ENCODE peak calls at places on chromosomes 11 and 22, in seven cellular contexts. C is neuronal stem cell, Y is H9, R is mesendoderm, L is IMR-90, E is trophoblast cell, Q is H1. P is an unnamed sample. For H3K4me1, the result is how much of the 10 kb centered on the place peaks cover.

GRCh38 chr11:93113824-93114223 is 84.0 kb downstream of the SLC36A4 start:
- DNase-seq in Y (peak), C (no peak), E (no peak), R (peak), Q (peak), L (no peak), P (no peak)

GRCh38 chr11:44627911-44628729 is 62.7 kb downstream of the CD82 start:
- DNase-seq in R (no peak), Q (no peak), E (no peak), Y (peak), L (peak), C (no peak), P (peak)

GRCh38 chr11:8055111-8055835 is 25.7 kb upstream of the TUB start:
- DNase-seq in Y (peak), C (no peak), R (peak), E (no peak), Q (peak), L (no peak), P (no peak)

GRCh38 chr22:37501610-37502341 is 15.6 kb upstream of the MFNG start:
- DNase-seq in C (no peak), L (peak), R (peak), Y (no peak), Q (no peak), E (no peak), P (peak)

GRCh38 chr11:86435711-86436110 is 61.0 kb downstream of the CCDC81 start:
- DNase-seq in Y (no peak), R (no peak), E (peak), L (no peak), C (no peak), Q (no peak), P (no peak)

GRCh38 chr11:19577849-19578619 is 134.6 kb upstream of the NAV2 start:
- DNase-seq in Y (no peak), R (no peak), C (no peak), E (no peak), Q (no peak), L (peak), P (peak)

GRCh38 chr22:24170189-24170588 is 11.1 kb upstream of the SUSD2 start:
- DNase-seq in C (no peak), Q (no peak), E (peak), Y (no peak), R (no peak), L (no peak), P (no peak)

GRCh38 chr11:118899706-118900360 is 16.1 kb downstream of the CXCR5 start:
- DNase-seq in R (no peak), Q (no peak), L (no peak), C (no peak), Y (no peak), E (no peak), P (no peak)

GRCh38 chr11:76237914-76238313 is 31.6 kb upstream of the WNT11 start:
- DNase-seq in E (peak), C (no peak), Q (no peak), R (peak), L (peak), Y (peak), P (peak)

GRCh38 chr11:76235233-76236091 is 29.2 kb upstream of the WNT11 start:
- DNase-seq in Q (peak), L (peak), C (peak), E (peak), R (peak), Y (peak), P (peak)

GRCh38 chr11:76238551-76238950 is 32.2 kb upstream of the WNT11 start:
- DNase-seq in L (no peak), R (peak), Q (no peak), E (no peak), Y (no peak), C (no peak), P (no peak)

GRCh38 chr11:76236092-76237026 is 30.1 kb upstream of the WNT11 start:
- DNase-seq in Y (peak), Q (peak), E (peak), C (no peak), L (peak), R (peak), P (peak)

GRCh38 chr11:76237041-76237649 is 30.8 kb upstream of the WNT11 start:
- DNase-seq in C (no peak), R (no peak), L (no peak), E (peak), Y (no peak), Q (no peak), P (peak)
- H3K4me2 ChIP-seq in C (no peak), R (no peak), L (no peak), E (no peak), Y (peak), Q (peak), P (no peak)

DNA sequence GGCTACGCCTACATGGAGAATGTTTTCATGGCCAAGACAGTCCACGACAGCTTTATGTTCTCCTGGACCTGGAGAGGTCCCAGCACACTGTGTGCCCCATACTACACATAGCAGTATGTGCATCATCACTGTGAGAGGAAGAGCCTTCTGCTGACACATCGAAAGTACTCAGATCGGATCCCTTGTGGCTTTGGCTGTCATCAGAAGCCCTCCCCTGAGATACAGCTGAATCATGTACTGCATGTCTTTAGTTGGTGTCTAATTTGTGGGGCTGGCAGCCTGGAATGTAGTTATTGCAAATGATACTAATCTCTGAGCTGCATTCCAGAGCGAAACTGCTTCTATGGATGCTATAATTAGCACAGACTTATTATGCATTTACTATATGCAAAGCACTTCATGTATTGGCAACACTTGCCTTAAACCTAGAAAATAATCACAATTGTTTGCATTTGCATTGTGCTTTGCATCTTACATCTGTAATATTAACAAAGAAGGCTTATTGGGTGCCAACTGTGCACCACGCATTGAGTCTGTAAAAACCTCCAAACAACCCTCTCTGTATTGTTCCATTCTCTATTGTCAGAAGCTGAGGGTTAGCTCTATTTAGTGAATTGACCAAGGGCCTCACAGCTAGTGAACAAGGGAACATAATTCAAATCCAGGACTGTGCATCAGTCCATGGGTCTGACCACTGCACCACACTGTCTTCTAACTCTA is 89.2 kb upstream of the CRTAM start:
- DNase-seq in Q (no peak), C (no peak), L (peak), E (peak), Y (no peak), R (no peak), P (peak)
- H2BK5ac ChIP-seq in Q (no peak), C (no peak), L (peak), E (no peak), Y (no peak), R (no peak), P (no peak)

DNA sequence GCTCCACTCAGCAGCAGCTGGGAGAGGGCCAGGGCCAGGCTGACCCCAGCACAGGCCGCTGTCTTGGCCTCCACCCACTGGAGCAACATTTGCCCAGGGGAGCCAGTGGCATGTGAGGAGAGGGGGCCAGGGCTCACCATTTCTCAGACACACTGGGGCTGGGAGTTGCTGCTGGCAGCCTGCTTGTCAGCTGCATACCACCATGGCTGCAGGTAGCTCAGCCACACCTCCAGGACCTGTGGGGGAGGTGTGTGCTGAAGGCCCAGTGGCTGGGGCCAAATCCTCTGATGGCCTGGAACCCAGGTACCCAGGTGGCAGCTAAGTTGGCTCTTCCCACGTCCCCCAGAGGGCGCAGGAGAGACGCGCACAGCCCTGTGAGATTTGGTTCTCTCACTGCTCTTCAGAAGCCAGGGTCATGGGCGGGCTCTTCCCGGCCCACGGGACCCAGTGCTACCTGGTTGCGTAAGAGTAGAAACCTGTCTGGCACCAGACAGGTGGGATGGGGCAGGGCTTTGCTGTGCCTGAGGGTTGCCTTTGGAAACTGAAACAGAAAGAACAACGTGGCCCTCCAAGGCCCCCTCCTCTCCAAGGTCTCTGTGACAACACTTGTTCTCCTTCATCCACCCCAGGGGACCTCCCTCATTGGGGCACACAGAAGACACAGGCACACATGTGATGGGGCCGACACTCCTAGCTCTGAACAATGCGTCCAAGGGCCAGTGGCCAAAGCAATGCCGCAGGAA is 98.8 kb downstream of the MED15 start:
- DNase-seq in C (peak), L (peak), Y (peak), Q (peak), E (peak), R (peak), P (peak)
- H3K4me1 ChIP-seq in C (under half), L (under half), Y (under half), Q (under half), E (under half), R (under half), P (under half)

GRCh38 chr11:67368621-67369020 is 4.8 kb downstream of the CLCF1 start:
- DNase-seq in R (no peak), Q (no peak), L (no peak), E (no peak), C (no peak), Y (no peak), P (no peak)
- H3K4me2 ChIP-seq in R (no peak), Q (no peak), L (no peak), E (no peak), C (no peak), Y (no peak), P (no peak)

GRCh38 chr11:36097219-36097650 is 153.4 kb downstream of the LDLRAD3 start:
- DNase-seq in Q (no peak), R (peak), L (no peak), C (no peak), E (no peak), Y (no peak), P (no peak)
- H2BK5ac ChIP-seq in Q (no peak), R (peak), L (no peak), C (no peak), E (no peak), Y (no peak), P (no peak)

GRCh38 chr11:17533782-17534415 is 10.3 kb downstream of the USH1C start:
- DNase-seq in C (no peak), E (no peak), R (peak), Y (no peak), L (no peak), Q (no peak), P (no peak)
- H3K4me1 ChIP-seq in C (under half), E (under half), R (under half), Y (under half), L (under half), Q (under half), P (under half)

GRCh38 chr11:3219281-3219892 is 774 bp upstream of the MRGPRG start:
- DNase-seq in R (no peak), Q (peak), C (no peak), Y (peak), L (no peak), E (no peak), P (no peak)

GRCh38 chr11:3218483-3219280 is at the start of gene MRGPRG:
- DNase-seq in R (no peak), Q (peak), L (no peak), Y (peak), C (no peak), E (no peak), P (no peak)

GRCh38 chr11:3221408-3222002 is 2.9 kb upstream of the MRGPRG start:
- DNase-seq in Q (no peak), R (no peak), L (no peak), C (no peak), E (no peak), Y (peak), P (no peak)

GRCh38 chr11:3220521-3221407 is 2.2 kb upstream of the MRGPRG start:
- DNase-seq in E (peak), C (no peak), Q (peak), L (no peak), Y (peak), R (no peak), P (no peak)

DNA sequence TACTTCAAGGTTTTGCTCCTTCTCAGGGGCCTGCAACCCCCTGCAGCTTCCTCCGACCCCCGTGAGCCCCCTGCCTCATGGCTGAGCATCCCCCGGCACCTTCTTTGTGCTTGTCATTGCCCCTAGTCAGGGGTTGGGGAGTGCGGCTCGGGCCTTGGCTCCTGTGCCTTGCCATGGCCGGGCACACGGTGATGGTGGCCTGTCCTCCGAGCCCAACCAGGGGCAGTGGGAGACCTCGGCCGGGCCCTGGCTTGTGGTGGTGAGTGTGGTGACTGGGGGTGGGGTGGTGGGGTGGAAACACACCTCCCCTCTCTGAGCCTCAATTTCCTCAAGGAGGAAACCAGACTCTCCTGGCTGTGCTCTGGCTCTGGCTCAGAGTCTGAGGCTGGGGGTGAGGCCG is 1.5 kb upstream of the MRGPRG start:
- DNase-seq in Y (peak), C (no peak), R (no peak), Q (no peak), E (no peak), L (no peak), P (no peak)
- H3K4me2 ChIP-seq in Y (no peak), C (no peak), R (no peak), Q (no peak), E (no peak), L (no peak), P (no peak)

P was measured in mesenchymal stem cell.